ENCODE peak calls at places on chromosomes 11 and 22, in four cellular contexts. H, G, O and R are unnamed samples.

GRCh38 chr11:75103380-75104026 is 6.8 kb upstream of the OR2AT4 start:
- DNase-seq in H (no peak), G (no peak), O (no peak), R (no peak)

GRCh38 chr11:121063728-121064127 is 37.3 kb upstream of the TECTA start:
- DNase-seq in H (no peak), G (no peak), O (no peak), R (no peak)

GRCh38 chr11:95556342-95557151 is 233.0 kb downstream of the FAM76B start:
- DNase-seq in H (no peak), G (no peak), O (no peak), R (no peak)

GRCh38 chr11:96045622-96046456 is 121.9 kb upstream of the MTMR2 start:
- DNase-seq in H (peak), G (peak), O (peak), R (peak)

GRCh38 chr22:30413745-30414524 is 11.6 kb upstream of the MTFP1 start:
- DNase-seq in H (no peak), G (no peak), O (no peak), R (no peak)

GRCh38 chr11:111499483-111499882 is 12.7 kb downstream of the BTG4 start:
- DNase-seq in H (no peak), G (no peak), O (no peak), R (no peak)

GRCh38 chr11:47302853-47303252 is 32.9 kb downstream of the MADD start:
- DNase-seq in H (no peak), G (no peak), O (no peak), R (no peak)

GRCh38 chr11:1598816-1599215 is 722 bp upstream of the KRTAP5-2 start:
- DNase-seq in H (no peak), G (no peak), O (no peak), R (no peak)

GRCh38 chr11:33618363-33618735 is 82.3 kb downstream of the C11orf91 start:
- DNase-seq in H (no peak), G (no peak), O (no peak), R (no peak)

GRCh38 chr11:116207349-116207748 is 565.4 kb downstream of the BUD13 start:
- DNase-seq in H (no peak), G (no peak), O (no peak), R (no peak)

GRCh38 chr11:95977534-95978174 is 53.7 kb upstream of the MTMR2 start:
- DNase-seq in H (no peak), G (no peak), O (no peak), R (no peak)

GRCh38 chr11:119421941-119422504 is 949 bp downstream of the THY1 start:
- DNase-seq in H (no peak), G (no peak), O (no peak), R (peak)

GRCh38 chr11:95593101-95593500 is 196.5 kb downstream of the FAM76B start:
- DNase-seq in H (no peak), G (no peak), O (no peak), R (no peak)

GRCh38 chr22:43151251-43152000 is at the start of gene TSPO:
- DNase-seq in H (peak), G (no peak), O (peak), R (peak)

GRCh38 chr22:44550666-44551491 is 52.8 kb upstream of the RTL6 start:
- DNase-seq in H (peak), G (no peak), O (peak), R (peak)

GRCh38 chr11:92879086-92879485 is 90.4 kb upstream of the MTNR1B start:
- DNase-seq in H (no peak), G (no peak), O (no peak), R (no peak)

GRCh38 chr22:37769056-37769455 is 38.7 kb upstream of the GCAT start:
- DNase-seq in H (no peak), G (no peak), O (no peak), R (no peak)

GRCh38 chr11:71472941-71473792 is 20.2 kb downstream of the NADSYN1 start:
- DNase-seq in H (no peak), G (no peak), O (no peak), R (no peak)

GRCh38 chr22:22748297-22748743 is 103.9 kb downstream of the GGTLC2 start:
- DNase-seq in H (no peak), G (no peak), O (peak), R (peak)

GRCh38 chr11:33722579-33723234 is 13.5 kb downstream of the CD59 start:
- DNase-seq in H (no peak), G (no peak), O (peak), R (no peak)

GRCh38 chr11:12893787-12894672 is 115.1 kb upstream of the RASSF10 start:
- DNase-seq in H (no peak), G (no peak), O (peak), R (peak)

GRCh38 chr11:61413496-61413895 is 16.3 kb downstream of the CPSF7 start:
- DNase-seq in H (no peak), G (no peak), O (no peak), R (no peak)

GRCh38 chr11:8192016-8192895 is 23.4 kb upstream of the RIC3 start:
- DNase-seq in H (peak), G (no peak), O (peak), R (peak)

GRCh38 chr11:2781413-2782274 is 81.8 kb upstream of the KCNQ1OT1 start:
- DNase-seq in H (peak), G (no peak), O (peak), R (peak)

GRCh38 chr11:131689049-131689925 is 318.9 kb downstream of the NTM start:
- DNase-seq in H (no peak), G (no peak), O (no peak), R (no peak)

GRCh38 chr11:9624448-9624847 is 39.4 kb upstream of the SWAP70 start:
- DNase-seq in H (no peak), G (no peak), O (no peak), R (no peak)

GRCh38 chr22:46043816-46044717 is 67.1 kb upstream of the WNT7B start:
- DNase-seq in H (peak), G (no peak), O (peak), R (peak)
- TF ChIP-seq POLR2A in H (no peak), G (no peak), O (no peak), R (no peak)

GRCh38 chr22:26610983-26611382 is 6.8 kb downstream of the CRYBB1 start:
- DNase-seq in H (no peak), G (no peak), O (no peak), R (no peak)
- TF ChIP-seq POLR2A in H (no peak), G (no peak), O (no peak), R (no peak)

DNA sequence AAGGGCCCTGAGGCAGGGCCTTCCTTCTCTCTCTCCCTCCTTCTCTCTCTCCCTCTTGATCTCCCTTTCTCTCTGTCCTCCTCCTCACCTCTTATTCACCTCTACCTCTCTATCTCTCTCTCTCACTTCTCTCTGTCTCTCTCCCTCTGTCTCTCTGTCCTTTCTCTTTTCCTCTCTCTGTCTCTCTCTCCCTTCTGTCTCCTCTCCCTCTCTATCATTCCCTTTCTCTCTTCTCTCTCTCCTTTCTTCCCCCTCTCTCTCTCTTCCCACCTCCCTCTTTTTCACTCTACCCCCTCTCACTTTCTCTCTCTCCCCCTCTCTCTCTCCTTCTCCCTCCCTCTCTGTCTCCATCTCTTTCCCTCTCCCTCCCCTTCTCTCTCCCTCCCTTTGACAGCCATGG is 14.8 kb downstream of the ANO1 start:
- DNase-seq in H (no peak), G (no peak), O (no peak), R (no peak)
- TF ChIP-seq POLR2A in H (no peak), G (no peak), O (no peak), R (no peak)

GRCh38 chr22:46650078-46650810 is 30.1 kb downstream of the GRAMD4 start:
- DNase-seq in H (no peak), G (no peak), O (no peak), R (no peak)

GRCh38 chr22:46651316-46651715 is 31.1 kb downstream of the GRAMD4 start:
- DNase-seq in H (no peak), G (no peak), O (no peak), R (no peak)

GRCh38 chr22:46652930-46653331 is 32.7 kb downstream of the GRAMD4 start:
- DNase-seq in H (peak), G (no peak), O (no peak), R (peak)

GRCh38 chr22:46653596-46653995 is 33.4 kb downstream of the GRAMD4 start:
- DNase-seq in H (no peak), G (no peak), O (no peak), R (no peak)

DNA sequence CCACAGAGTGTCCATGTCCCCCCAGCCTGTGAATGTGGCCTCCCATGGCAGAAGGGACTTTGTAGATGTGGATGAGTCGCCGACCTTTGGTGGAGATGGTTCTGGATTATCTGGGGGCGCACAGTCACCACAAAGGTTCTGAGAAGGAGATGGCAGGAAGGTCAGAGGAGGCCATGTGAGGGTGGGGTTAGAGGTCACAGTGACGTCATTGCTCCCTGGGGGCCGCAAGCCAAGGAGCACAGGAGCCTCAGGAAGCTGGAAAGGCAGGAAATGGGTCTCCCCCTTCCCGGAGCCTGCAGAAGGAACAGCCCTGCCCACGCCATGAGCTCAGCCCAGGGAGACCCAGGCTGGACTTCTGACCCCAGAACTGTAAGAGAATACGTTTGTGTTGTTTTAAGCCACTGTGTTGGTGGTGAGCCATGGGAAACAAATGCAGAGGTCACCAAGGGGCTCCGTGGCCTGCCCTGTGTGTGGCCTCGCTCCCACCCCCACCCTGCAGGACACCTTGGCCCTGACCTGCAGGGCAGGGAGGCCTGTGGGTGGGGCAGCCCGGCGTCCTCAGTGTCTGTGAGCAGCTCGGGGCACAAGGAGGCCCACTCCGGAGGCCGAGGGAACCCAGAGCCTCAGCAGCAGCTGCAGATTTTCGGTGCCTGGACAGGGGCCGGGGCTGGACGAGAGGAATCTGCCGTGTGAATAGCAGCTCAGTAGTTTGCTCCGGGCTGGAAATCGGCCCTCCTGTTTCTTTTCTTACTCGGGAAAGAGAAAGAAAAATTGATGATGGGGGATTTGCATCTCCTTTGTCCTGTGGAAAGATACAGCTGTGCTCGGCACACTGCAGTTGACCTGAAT is 32.1 kb downstream of the GRAMD4 start:
- DNase-seq in H (peak), G (no peak), O (peak), R (no peak)
- TF ChIP-seq POLR2A in H (no peak), G (no peak), O (no peak), R (no peak)

DNA sequence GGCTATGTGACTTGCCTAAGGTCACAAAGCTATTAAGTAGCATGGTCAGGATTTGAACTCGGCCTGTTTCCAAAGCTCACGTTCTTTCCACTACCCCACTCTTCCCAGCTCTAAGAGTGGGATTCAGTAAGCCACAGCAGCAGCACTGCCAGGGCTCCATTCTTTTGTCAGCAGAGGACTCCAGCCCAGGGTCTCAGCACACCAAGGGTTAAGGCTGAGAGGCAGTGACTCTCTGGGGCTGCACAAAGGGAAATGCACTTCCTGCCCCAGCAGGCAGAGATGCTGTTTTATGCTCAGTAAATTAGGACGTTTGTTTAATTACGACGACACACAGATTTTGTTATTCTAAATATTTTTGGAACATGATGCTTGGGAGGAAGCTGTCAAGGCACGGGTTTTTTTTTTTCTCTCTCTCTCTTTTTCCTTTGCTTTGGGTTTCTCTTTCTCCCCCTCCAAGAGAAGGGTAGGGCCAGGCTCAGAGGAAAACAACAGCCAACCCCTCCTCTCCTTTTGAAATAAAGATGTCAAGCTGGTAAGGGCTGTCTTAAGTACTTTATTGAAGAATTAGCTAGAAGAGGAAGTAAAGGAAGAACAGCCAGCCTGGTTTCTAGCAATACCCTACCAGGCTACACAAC is 2.9 kb downstream of the MYH9 start:
- DNase-seq in H (no peak), G (no peak), O (no peak), R (no peak)
- TF ChIP-seq POLR2A in H (no peak), G (peak), O (no peak), R (no peak)

GRCh38 chr11:88402192-88402715 is 64.7 kb upstream of the CTSC start:
- DNase-seq in H (no peak), G (no peak), O (no peak), R (no peak)

GRCh38 chr11:88404363-88404762 is 66.8 kb upstream of the CTSC start:
- DNase-seq in H (no peak), G (no peak), O (no peak), R (no peak)

GRCh38 chr11:88402784-88403183 is 65.2 kb upstream of the CTSC start:
- DNase-seq in H (no peak), G (no peak), O (no peak), R (no peak)

GRCh38 chr11:88398372-88399140 is 61.0 kb upstream of the CTSC start:
- DNase-seq in H (no peak), G (no peak), O (no peak), R (no peak)

DNA sequence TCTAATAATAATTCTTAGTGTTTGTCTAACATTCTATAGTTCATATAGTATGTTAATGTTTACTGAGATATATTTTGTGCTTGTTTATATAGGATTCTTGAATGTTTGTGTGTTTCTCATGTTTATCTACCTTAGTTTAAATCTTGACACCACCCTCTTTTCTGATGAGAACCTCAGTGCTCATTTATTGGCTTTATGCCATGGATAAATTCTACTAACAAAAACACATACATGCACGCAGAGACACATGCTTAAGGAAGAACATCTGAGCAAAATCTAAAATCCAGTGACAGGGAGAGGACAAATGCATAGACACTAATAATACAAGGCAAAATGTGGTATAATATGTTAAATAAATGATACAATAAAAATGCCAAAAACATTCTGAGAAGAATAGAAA is 61.6 kb upstream of the CTSC start:
- DNase-seq in H (no peak), G (no peak), O (no peak), R (no peak)
- TF ChIP-seq POLR2A in H (no peak), G (no peak), O (no peak), R (no peak)